ENCODE peak calls at places on chromosomes 12 and 14, in nine cellular contexts. D is mesendoderm; L is left ventricle myocardium inferior; R is neuronal stem cell; Z is effector memory CD4-positive, alpha-beta T cell; V is OCI-LY7; Y is cardiac muscle cell; Q is stomach; M is ovary. I is an unnamed sample.

GRCh38 chr12:114680498-114681148 is 3.4 kb downstream of the TBX3 start:
- DNase-seq in D (no peak), L (no peak), R (no peak), Z (no peak), V (no peak), Y (no peak), Q (no peak), M (no peak), I (no peak)

GRCh38 chr12:5623411-5623810 is 191.5 kb downstream of the NTF3 start:
- DNase-seq in D (no peak), L (no peak), R (no peak), Z (no peak), V (no peak), Y (no peak), Q (no peak), M (no peak), I (no peak)

GRCh38 chr14:96178674-96179321 is 25.8 kb upstream of the BDKRB2 start:
- DNase-seq in D (no peak), L (no peak), R (no peak), Z (no peak), V (no peak), Y (no peak), Q (no peak), M (no peak), I (no peak)

GRCh38 chr14:96681826-96682225 is 115.4 kb upstream of the VRK1 start:
- DNase-seq in D (no peak), L (no peak), R (no peak), Z (no peak), V (no peak), Y (peak; percentile 1), Q (no peak), M (no peak), I (no peak)

GRCh38 chr12:95415451-95415850 is 58.5 kb upstream of the METAP2 start:
- DNase-seq in D (no peak), L (no peak), R (no peak), Z (no peak), V (no peak), Y (no peak), Q (no peak), M (no peak), I (no peak)

GRCh38 chr12:20030847-20031246 is 337.5 kb upstream of the PDE3A start:
- DNase-seq in D (peak; percentile 14), L (no peak), R (peak; percentile 3), Z (no peak), V (no peak), Y (no peak), Q (no peak), M (no peak), I (peak; percentile 19)

GRCh38 chr12:49985981-49986380 is 13.2 kb downstream of the AQP6 start:
- DNase-seq in D (no peak), L (no peak), R (no peak), Z (no peak), V (no peak), Y (no peak), Q (no peak), M (no peak), I (no peak)

GRCh38 chr12:49622501-49623141 is 740 bp upstream of the PRPF40B start:
- DNase-seq in D (no peak), L (no peak), R (no peak), Z (peak; percentile 48), V (peak; percentile 79), Y (no peak), Q (peak; percentile 39), M (no peak), I (peak; percentile 40)

GRCh38 chr12:64236549-64236948 is 14.5 kb upstream of the KICS2 start:
- DNase-seq in D (peak; percentile 36), L (no peak), R (no peak), Z (no peak), V (no peak), Y (peak; percentile 43), Q (no peak), M (no peak), I (no peak)
- H3K4me1 ChIP-seq in D (no peaks in the 10 kb centered on the region), L (peaks cover 13% of the 10 kb centered on the region), R (no peaks in the 10 kb centered on the region), Z (no peaks in the 10 kb centered on the region), V (no peaks in the 10 kb centered on the region), Y (peaks cover 12% of the 10 kb centered on the region), Q (no peaks in the 10 kb centered on the region), M (peaks cover 6% of the 10 kb centered on the region), I (no peaks in the 10 kb centered on the region)

DNA sequence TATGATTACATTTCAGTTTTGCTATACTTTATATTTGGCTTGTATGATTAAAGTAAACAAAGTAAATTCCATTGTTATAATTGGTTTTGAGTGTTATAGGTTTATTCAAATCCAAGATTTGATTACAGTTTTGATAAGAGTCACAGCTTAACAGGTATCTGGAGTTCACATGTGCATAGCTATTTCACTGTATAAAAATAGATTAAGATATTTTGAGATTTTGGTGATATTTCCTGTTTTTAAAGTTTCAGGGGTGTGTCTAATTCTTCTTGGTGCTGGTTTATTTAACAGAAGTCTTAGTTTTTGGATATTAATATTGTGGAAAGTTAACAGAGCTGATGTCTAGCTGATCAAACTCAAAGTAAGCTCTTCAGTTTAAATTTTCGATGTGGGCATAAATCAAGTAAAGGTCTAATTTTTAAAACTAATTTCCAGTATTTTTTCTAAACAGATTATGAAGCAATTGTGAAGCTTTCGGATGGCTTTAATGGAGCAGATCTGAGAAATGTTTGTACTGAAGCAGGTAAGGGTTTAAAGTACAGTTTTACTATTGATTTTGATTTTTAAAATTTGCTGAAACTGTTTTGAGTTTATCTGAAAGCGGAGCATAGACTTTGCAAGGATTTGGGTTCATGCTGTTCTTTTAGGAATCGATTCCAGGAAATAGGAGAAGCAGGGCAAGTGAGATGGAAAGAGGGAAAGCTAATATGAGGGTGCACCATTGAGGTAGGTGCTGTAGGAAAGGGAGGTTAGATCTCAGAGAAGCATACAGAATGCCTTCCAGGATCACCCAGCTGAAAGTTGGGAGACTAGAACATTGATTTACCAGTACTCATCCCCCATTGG is 6.2 kb upstream of the STYX start:
- DNase-seq in D (no peak), L (no peak), R (no peak), Z (no peak), V (no peak), Y (no peak), Q (no peak), M (no peak), I (no peak)
- H3K4me3 ChIP-seq in D (no peak overlapping the region), L (no peak overlapping the region), R (no peak overlapping the region), Z (no peak overlapping the region), V (no peak overlapping the region), Y (no peak overlapping the region), Q (no peak overlapping the region), M (no peak overlapping the region), I (no peak overlapping the region)

GRCh38 chr14:77014734-77015133 is 13.8 kb downstream of the IRF2BPL start:
- DNase-seq in D (no peak), L (no peak), R (no peak), Z (no peak), V (no peak), Y (no peak), Q (no peak), M (no peak), I (no peak)

GRCh38 chr14:77014004-77014604 is 14.4 kb downstream of the IRF2BPL start:
- DNase-seq in D (peak; percentile 76), L (peak; percentile 75), R (no peak), Z (no peak), V (no peak), Y (peak; percentile 83), Q (peak; percentile 77), M (peak; percentile 81), I (peak; percentile 75)

GRCh38 chr14:77022219-77022852 is 6.2 kb downstream of the IRF2BPL start:
- DNase-seq in D (no peak), L (no peak), R (no peak), Z (no peak), V (no peak), Y (no peak), Q (no peak), M (no peak), I (peak; percentile 17)

GRCh38 chr14:77023001-77023996 is 5.2 kb downstream of the IRF2BPL start:
- DNase-seq in D (peak; percentile 79), L (no peak), R (no peak), Z (no peak), V (no peak), Y (peak; percentile 70), Q (peak; percentile 76), M (peak; percentile 76), I (peak; percentile 85)

GRCh38 chr14:77018785-77019184 is 9.7 kb downstream of the IRF2BPL start:
- DNase-seq in D (no peak), L (no peak), R (no peak), Z (no peak), V (no peak), Y (peak; percentile 62), Q (no peak), M (no peak), I (no peak)
- H3K4me1 ChIP-seq in D (peaks cover 7% of the 10 kb centered on the region), L (peaks cover 37% of the 10 kb centered on the region), R (peaks cover 14% of the 10 kb centered on the region), Z (peaks cover 14% of the 10 kb centered on the region), V (peaks cover 14% of the 10 kb centered on the region), Y (peaks cover 19% of the 10 kb centered on the region), Q (peaks cover 22% of the 10 kb centered on the region), M (peaks cover 11% of the 10 kb centered on the region), I (peaks cover 28% of the 10 kb centered on the region)

DNA sequence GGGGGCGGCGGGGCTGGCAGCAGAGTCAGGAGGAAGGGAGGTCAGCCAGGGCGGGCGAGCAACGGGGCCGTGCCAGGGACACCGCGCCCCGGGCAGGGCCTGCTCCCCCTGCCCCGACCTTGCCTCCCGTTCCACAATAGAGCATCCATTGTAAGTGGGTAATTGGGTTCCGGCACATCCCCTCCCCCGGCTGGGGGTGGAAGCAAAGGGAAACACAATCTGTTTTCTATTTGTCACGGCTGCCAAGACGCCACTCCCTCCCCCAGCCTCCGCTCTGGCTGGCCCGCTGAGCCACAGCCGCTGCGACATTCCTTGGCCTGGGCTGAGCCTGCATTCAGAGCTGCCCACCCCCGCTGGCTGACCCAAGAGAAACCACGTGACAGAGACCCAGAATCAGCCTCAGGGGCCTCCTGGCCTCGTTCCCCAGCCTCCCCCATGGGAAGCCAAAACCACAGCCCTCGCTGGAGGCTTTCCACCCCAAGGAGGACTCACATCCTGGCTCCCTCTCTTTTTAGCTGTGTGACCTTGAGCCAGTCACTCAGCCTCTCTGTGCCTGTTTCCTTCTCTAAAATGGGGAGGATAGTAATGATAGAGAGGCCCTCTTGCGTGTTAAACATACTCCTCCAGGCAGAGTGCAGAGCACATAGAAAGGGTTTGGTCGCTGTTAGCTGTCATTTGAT is 117.6 kb downstream of the SCARB1 start:
- DNase-seq in D (peak; percentile 97), L (peak; percentile 95), R (peak; percentile 84), Z (no peak), V (no peak), Y (peak; percentile 98), Q (peak; percentile 93), M (peak; percentile 92), I (peak; percentile 90)
- H3K4me3 ChIP-seq in D (no peak overlapping the region), L (peak overlapping the region; percentile 28), R (peak overlapping the region; percentile 27), Z (no peak overlapping the region), V (no peak overlapping the region), Y (no peak overlapping the region), Q (no peak overlapping the region), M (no peak overlapping the region), I (no peak overlapping the region)

GRCh38 chr12:118271770-118272417 is 100.8 kb downstream of the TAOK3 start:
- DNase-seq in D (peak; percentile 45), L (no peak), R (no peak), Z (no peak), V (no peak), Y (no peak), Q (no peak), M (no peak), I (peak; percentile 12)
- H3K4me1 ChIP-seq in D (no peaks in the 10 kb centered on the region), L (no peaks in the 10 kb centered on the region), R (no peaks in the 10 kb centered on the region), Z (no peaks in the 10 kb centered on the region), V (no peaks in the 10 kb centered on the region), Y (no peaks in the 10 kb centered on the region), Q (no peaks in the 10 kb centered on the region), M (no peaks in the 10 kb centered on the region), I (no peaks in the 10 kb centered on the region)

DNA sequence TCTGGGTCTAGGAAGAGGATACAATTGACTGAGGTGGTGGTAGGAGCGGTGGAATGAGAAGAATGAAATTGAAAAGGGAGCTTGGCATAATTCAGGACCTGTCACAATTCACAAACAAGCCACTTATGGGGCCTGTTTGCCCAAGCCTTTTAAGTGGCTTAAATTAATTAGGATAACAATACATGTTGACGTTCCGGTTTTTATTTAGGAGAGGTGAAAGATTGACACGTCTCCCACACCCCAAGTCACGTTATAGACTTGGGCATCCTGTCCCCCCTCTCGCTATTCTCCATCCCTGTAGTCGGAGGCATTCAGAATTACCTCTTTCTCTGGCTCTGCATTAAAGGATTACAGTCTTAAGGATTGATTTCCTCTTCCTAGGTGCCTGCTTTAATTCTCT is 954 bp upstream of the CALCOCO1 start:
- DNase-seq in D (no peak), L (no peak), R (no peak), Z (no peak), V (no peak), Y (no peak), Q (no peak), M (no peak), I (no peak)
- H3K4me3 ChIP-seq in D (no peak overlapping the region), L (peak overlapping the region; percentile 84), R (peak overlapping the region; percentile 69), Z (peak overlapping the region; percentile 58), V (peak overlapping the region; percentile 65), Y (no peak overlapping the region), Q (no peak overlapping the region), M (no peak overlapping the region), I (no peak overlapping the region)